ENCODE peak calls at places on chromosomes 4 and X, in five cellular contexts. J is GM20000, V is astrocyte of the spinal cord, K is esophagus squamous epithelium, D is ovary. Q is an unnamed sample.

GRCh38 chr4:122889726-122890125 is 32.7 kb downstream of the NUDT6 start:
- DNase-seq in D (no peak), V (no peak), K (no peak), J (no peak), Q (peak; percentile 57)

GRCh38 chrX:46573896-46574336 is 351 bp downstream of the CHST7 start:
- DNase-seq in K (peak; percentile 12), J (peak; percentile 68), V (peak; percentile 56), D (peak; percentile 57), Q (peak; percentile 47)

GRCh38 chrX:153513265-153513664 is 4.2 kb upstream of the ATP2B3 start:
- DNase-seq in D (no peak), K (no peak), J (no peak), V (no peak), Q (no peak)

GRCh38 chrX:76520273-76521054 is 93.0 kb downstream of the MAGEE1 start:
- DNase-seq in K (no peak), V (no peak), J (no peak), D (no peak), Q (no peak)

GRCh38 chrX:130419263-130419662 is 17.5 kb downstream of the RBMX2 start:
- DNase-seq in J (no peak), D (no peak), K (no peak), V (no peak), Q (no peak)

GRCh38 chr4:171024720-171025303 is 788.4 kb upstream of the GALNTL6 start:
- DNase-seq in D (no peak), V (no peak), K (no peak), J (no peak), Q (no peak)

GRCh38 chr4:31041385-31041784 is 321.2 kb downstream of the PCDH7 start:
- DNase-seq in J (no peak), D (no peak), K (no peak), V (no peak), Q (no peak)

GRCh38 chr4:15291133-15291532 is 136.7 kb upstream of the C1QTNF7 start:
- DNase-seq in J (no peak), K (no peak), V (no peak), D (no peak), Q (peak; percentile 4)

GRCh38 chr4:156053174-156053573 is 99.5 kb upstream of the CTSO start:
- DNase-seq in V (no peak), K (no peak), D (no peak), J (no peak), Q (peak; percentile 14)

GRCh38 chr4:87073187-87073569 is 138.4 kb downstream of the AFF1 start:
- DNase-seq in J (no peak), K (no peak), D (no peak), V (no peak), Q (no peak)

GRCh38 chr4:180827610-180828009 is 1415.6 kb upstream of the TENM3 start:
- DNase-seq in V (peak; percentile 32), D (no peak), J (no peak), K (no peak), Q (peak; percentile 39)

GRCh38 chrX:8711401-8711800 is 20.5 kb downstream of the ANOS1 start:
- DNase-seq in K (no peak), D (no peak), J (no peak), V (no peak), Q (no peak)

GRCh38 chr4:119604266-119604665 is 24.3 kb downstream of the PDE5A start:
- DNase-seq in V (no peak), K (no peak), J (no peak), D (no peak), Q (no peak)

GRCh38 chrX:74286950-74287349 is 17.0 kb upstream of the ZCCHC13 start:
- DNase-seq in V (peak; percentile 32), D (no peak), K (no peak), J (no peak), Q (peak; percentile 16)

GRCh38 chrX:77595848-77596247 is 148.7 kb downstream of the FGF16 start:
- DNase-seq in V (no peak), D (no peak), K (no peak), J (no peak), Q (no peak)

GRCh38 chr4:120841580-120841979 is 80.9 kb downstream of the PRDM5 start:
- DNase-seq in V (peak; percentile 22), J (no peak), D (no peak), K (no peak), Q (no peak)

GRCh38 chr4:183838987-183839712 is 66.0 kb upstream of the STOX2 start:
- DNase-seq in J (no peak), K (no peak), V (peak; percentile 19), D (no peak), Q (peak; percentile 43)

GRCh38 chr4:118177121-118177520 is 142.8 kb downstream of the NDST3 start:
- DNase-seq in D (no peak), K (no peak), J (no peak), V (no peak), Q (no peak)

GRCh38 chrX:83845397-83845796 is 15.5 kb upstream of the CYLC1 start:
- DNase-seq in D (no peak), K (no peak), J (peak; percentile 10), V (peak; percentile 2), Q (peak; percentile 58)

GRCh38 chr4:106162278-106162677 is 153.7 kb downstream of the TBCK start:
- DNase-seq in V (no peak), J (no peak), D (no peak), K (no peak), Q (no peak)

GRCh38 chr4:169846396-169846795 is 88.7 kb upstream of the HPF1 start:
- DNase-seq in D (no peak), V (no peak), J (no peak), K (no peak), Q (no peak)

GRCh38 chrX:276588-277171 is 4.5 kb upstream of the PLCXD1 start:
- DNase-seq in K (no peak), D (no peak), J (peak; percentile 56), V (no peak), Q (peak; percentile 43)

GRCh38 chr4:87069037-87069742 is 134.4 kb downstream of the AFF1 start:
- DNase-seq in D (no peak), J (no peak), K (no peak), V (no peak), Q (no peak)

GRCh38 chrX:38175140-38175539 is 45.5 kb downstream of the SRPX start:
- DNase-seq in V (peak; percentile 19), D (peak; percentile 15), J (peak; percentile 5), K (no peak), Q (peak; percentile 62)
- TF ChIP-seq CTCF in V (peak; percentile 58), D (no peak), J (peak; percentile 20), K (peak; percentile 17), Q (peak; percentile 82)

GRCh38 chr4:6705638-6706037 is 4.0 kb downstream of the MRFAP1L1 start:
- DNase-seq in K (no peak), V (no peak), J (no peak), D (no peak), Q (no peak)

GRCh38 chr4:6706173-6706572 is 3.5 kb downstream of the MRFAP1L1 start:
- DNase-seq in D (no peak), K (no peak), J (no peak), V (no peak), Q (no peak)

GRCh38 chr4:6714954-6715353 is 1.0 kb upstream of the BLOC1S4 start:
- DNase-seq in D (no peak), K (no peak), V (no peak), J (no peak), Q (no peak)

GRCh38 chr4:6710282-6710681 is 617 bp upstream of the MRFAP1L1 start:
- DNase-seq in J (no peak), V (no peak), K (no peak), D (no peak), Q (no peak)

GRCh38 chr4:6709230-6710114 is at the start of gene MRFAP1L1:
- DNase-seq in J (peak; percentile 92), V (peak; percentile 98), D (peak; percentile 96), K (peak; percentile 88), Q (peak; percentile 96)
- TF ChIP-seq CTCF in J (no peak), V (no peak), D (no peak), K (peak; percentile 14), Q (peak; percentile 6)

GRCh38 chr4:128840711-128841318 is 31.3 kb downstream of the JADE1 start:
- DNase-seq in D (no peak), V (no peak), J (no peak), K (no peak), Q (no peak)
- TF ChIP-seq CTCF in D (no peak), V (no peak), J (no peak), K (no peak), Q (no peak)

GRCh38 chrX:23403849-23404248 is 69.2 kb downstream of the PTCHD1 start:
- DNase-seq in V (no peak), D (no peak), J (no peak), K (no peak), Q (peak; percentile 10)
- TF ChIP-seq CTCF in V (peak; percentile 37), D (no peak), J (no peak), K (no peak), Q (peak; percentile 14)

DNA sequence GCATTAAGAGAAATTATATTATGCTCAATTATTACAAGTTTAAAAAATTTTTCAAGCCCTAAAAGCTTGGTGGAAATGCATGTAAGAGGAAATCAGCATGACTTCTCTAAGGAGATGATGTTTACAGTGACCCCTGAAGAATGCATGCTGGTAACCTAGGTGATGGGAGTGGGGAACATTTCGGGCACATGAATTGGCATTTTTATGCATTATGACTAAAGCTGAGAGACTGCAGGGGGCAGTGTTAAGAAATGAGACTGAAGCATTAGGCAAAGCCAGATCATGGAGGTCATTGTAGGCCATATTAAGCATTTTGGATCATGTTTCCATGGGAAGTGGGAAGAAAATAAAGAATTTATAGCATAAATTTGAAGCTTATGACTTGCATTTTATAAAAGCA is 421.3 kb downstream of the FAT4 start:
- DNase-seq in K (no peak), J (no peak), D (no peak), V (peak; percentile 80), Q (peak; percentile 36)
- TF ChIP-seq CTCF in K (no peak), J (no peak), D (no peak), V (peak; percentile 30), Q (no peak)

Q was measured in MCF 10A.